ENCODE peak calls at places on chromosomes 6 and 20, in five cellular contexts. N is left lung, U is A549, V is prostate gland, C is right lobe of liver. T is an unnamed sample.
A peak's percentile ranks its signal among the peaks of the same experiment; 100 is the strongest.

GRCh38 chr20:24194133-24194532 is 205.6 kb upstream of the GGTLC1 start:
- DNase-seq in N (no peak), V (no peak), C (no peak), U (no peak), T (no peak)

GRCh38 chr20:42074944-42075343 is 456.8 kb upstream of the CHD6 start:
- DNase-seq in U (no peak), N (no peak), V (peak; percentile 62), C (no peak), T (no peak)

GRCh38 chr6:37314803-37315515 is 38.8 kb upstream of the RNF8 start:
- DNase-seq in C (peak; percentile 52), U (peak; percentile 22), N (no peak), V (no peak), T (peak; percentile 28)

GRCh38 chr6:22716721-22717120 is 147.4 kb downstream of the HDGFL1 start:
- DNase-seq in C (no peak), N (no peak), V (no peak), U (no peak), T (peak; percentile 34)

GRCh38 chr20:40980106-40980827 is 48.4 kb upstream of the TOP1 start:
- DNase-seq in N (no peak), V (no peak), C (no peak), U (no peak), T (no peak)

GRCh38 chr6:127079681-127080080 is 38.8 kb upstream of the RSPO3 start:
- DNase-seq in U (no peak), N (no peak), C (no peak), V (no peak), T (no peak)

GRCh38 chr6:170344631-170345576 is 38.3 kb downstream of the FAM120B start:
- DNase-seq in C (no peak), N (no peak), U (peak; percentile 53), V (no peak), T (no peak)

GRCh38 chr6:4358414-4359107 is 223.2 kb upstream of the ECI2 start:
- DNase-seq in N (peak; percentile 84), V (peak; percentile 74), C (peak; percentile 51), U (peak; percentile 90), T (peak; percentile 92)

GRCh38 chr6:42177514-42178364 is 4.6 kb downstream of the GUCA1A start:
- DNase-seq in C (no peak), V (no peak), N (no peak), U (no peak), T (no peak)

GRCh38 chr6:1580109-1580508 is 29.6 kb upstream of the FOXC1 start:
- DNase-seq in C (no peak), U (no peak), V (no peak), N (no peak), T (no peak)

GRCh38 chr6:28895131-28895812 is 28.5 kb downstream of the TRIM27 start:
- DNase-seq in N (peak; percentile 85), C (peak; percentile 88), U (peak; percentile 87), V (peak; percentile 93), T (peak; percentile 95)

GRCh38 chr6:6695711-6696048 is 107.2 kb downstream of the LY86 start:
- DNase-seq in V (no peak), C (no peak), U (no peak), N (no peak), T (no peak)

GRCh38 chr6:27078734-27079357 is 168.7 kb upstream of the PRSS16 start:
- DNase-seq in V (peak; percentile 45), U (peak; percentile 33), C (peak; percentile 50), N (no peak), T (peak; percentile 57)

GRCh38 chr20:36848078-36848660 is 27.8 kb upstream of the TLDC2 start:
- DNase-seq in V (no peak), N (no peak), U (no peak), C (no peak), T (no peak)

GRCh38 chr20:35729836-35730582 is 12.1 kb downstream of the RBM39 start:
- DNase-seq in V (no peak), N (no peak), C (no peak), U (no peak), T (no peak)

GRCh38 chr6:165900970-165901369 is 237.9 kb upstream of the PDE10A start:
- DNase-seq in N (no peak), U (no peak), C (no peak), V (no peak), T (no peak)

GRCh38 chr20:63696311-63696627 is 183 bp upstream of the TNFRSF6B start:
- DNase-seq in C (peak; percentile 58), N (peak; percentile 77), V (no peak), U (no peak), T (peak; percentile 64)
- H3K4me3 ChIP-seq in C (no peak overlapping the region), N (peak overlapping the region; percentile 40), V (peak overlapping the region; percentile 15), U (no peak overlapping the region), T (peak overlapping the region; percentile 42)

DNA sequence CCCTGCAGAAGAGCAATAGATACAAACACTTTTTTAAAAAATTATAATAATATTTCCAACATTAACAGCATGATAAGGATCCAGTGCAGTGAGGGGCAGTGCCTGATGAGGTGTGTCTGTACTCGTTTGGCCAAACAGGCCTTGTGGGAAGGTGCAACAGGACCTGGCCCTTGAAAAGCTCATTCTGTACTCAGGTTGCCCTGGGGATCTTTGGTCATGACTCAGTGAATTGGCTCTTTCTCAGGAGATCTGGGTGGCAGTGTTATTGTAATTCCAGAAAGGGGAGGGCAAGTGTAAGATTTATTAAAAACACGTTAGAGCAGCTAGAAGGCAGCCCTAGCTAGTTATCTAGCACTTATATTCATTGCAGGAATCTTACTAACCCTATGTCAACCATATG is 2.9 kb upstream of the SPINT3 start:
- DNase-seq in C (no peak), N (no peak), U (no peak), V (peak; percentile 56), T (no peak)
- H3K4me1 ChIP-seq in C (no peaks in the 10 kb centered on the region), N (no peaks in the 10 kb centered on the region), U (no peaks in the 10 kb centered on the region), V (no peaks in the 10 kb centered on the region), T (no peaks in the 10 kb centered on the region)

GRCh38 chr6:43503443-43503842 is 6.7 kb downstream of the LRRC73 start:
- DNase-seq in V (no peak), U (no peak), C (no peak), N (no peak), T (no peak)

GRCh38 chr6:43504756-43505593 is 5.2 kb downstream of the LRRC73 start:
- DNase-seq in C (no peak), U (no peak), N (no peak), V (no peak), T (no peak)

GRCh38 chr6:43505718-43506117 is 4.4 kb downstream of the LRRC73 start:
- DNase-seq in U (no peak), N (no peak), C (no peak), V (no peak), T (no peak)

GRCh38 chr6:43500921-43501320 is 9.2 kb downstream of the LRRC73 start:
- DNase-seq in U (no peak), C (no peak), N (no peak), V (no peak), T (no peak)

DNA sequence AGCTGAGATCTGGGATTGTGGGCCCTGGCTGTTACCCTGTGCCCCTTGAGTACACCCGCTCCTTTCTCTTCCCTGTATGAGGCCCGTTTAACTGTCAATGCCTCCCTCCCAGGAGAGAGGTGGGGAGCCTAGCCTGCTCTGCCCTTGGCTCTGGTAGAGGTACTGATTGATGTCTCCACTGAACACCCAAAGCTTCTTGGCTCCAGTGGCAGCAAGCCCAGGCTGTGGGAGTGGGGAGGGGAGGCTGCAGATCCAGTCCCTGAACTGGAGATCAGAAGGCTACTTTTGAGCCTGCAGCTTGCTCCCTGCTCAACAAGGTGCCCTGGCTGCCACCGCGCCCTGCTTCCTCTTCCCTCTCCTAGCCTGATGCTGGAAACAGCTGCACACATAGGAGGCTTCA is 7.5 kb downstream of the LRRC73 start:
- DNase-seq in N (no peak), U (no peak), C (no peak), V (no peak), T (no peak)
- H3K4me3 ChIP-seq in N (no peak overlapping the region), U (no peak overlapping the region), C (no peak overlapping the region), V (no peak overlapping the region), T (no peak overlapping the region)

GRCh38 chr6:78340755-78341154 is 526.6 kb upstream of the IRAK1BP1 start:
- DNase-seq in C (no peak), V (no peak), U (no peak), N (no peak), T (no peak)
- H3K4me1 ChIP-seq in C (no peaks in the 10 kb centered on the region), V (no peaks in the 10 kb centered on the region), U (no peaks in the 10 kb centered on the region), N (no peaks in the 10 kb centered on the region), T (no peaks in the 10 kb centered on the region)

DNA sequence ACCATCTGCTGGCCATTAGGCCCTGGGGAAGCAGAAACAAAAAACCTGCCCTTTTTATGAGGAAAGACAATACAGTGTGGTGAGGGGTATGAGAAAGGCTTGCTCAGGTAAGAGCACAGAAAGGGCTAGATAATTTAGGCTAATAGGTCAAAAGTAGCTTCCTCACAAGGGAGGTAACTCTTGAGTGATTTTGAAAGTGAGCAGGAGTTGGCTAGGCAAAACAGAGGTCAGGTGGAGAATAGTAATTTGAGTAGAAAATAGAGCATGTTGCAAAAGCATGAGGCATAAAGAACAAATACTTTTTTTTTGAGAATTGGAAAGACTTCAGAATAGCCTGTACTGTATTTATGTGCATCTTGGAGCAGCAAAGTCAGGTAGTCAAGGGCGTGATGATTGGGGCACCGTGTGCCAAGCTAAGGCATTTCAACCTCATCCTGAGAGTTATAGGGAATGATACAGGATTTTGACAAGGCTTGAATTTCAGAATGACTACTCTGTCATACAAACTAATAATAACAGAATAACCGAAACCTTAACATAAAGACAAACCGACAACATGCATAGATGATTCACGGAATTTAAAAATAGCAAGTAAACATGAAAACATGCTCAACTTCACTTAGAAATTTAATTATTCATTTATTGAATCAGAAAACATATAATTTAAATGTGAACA is 123.0 kb upstream of the ENPP5 start:
- DNase-seq in V (no peak), N (no peak), U (no peak), C (no peak), T (no peak)
- H3K4me3 ChIP-seq in V (no peak overlapping the region), N (no peak overlapping the region), U (no peak overlapping the region), C (no peak overlapping the region), T (no peak overlapping the region)

GRCh38 chr6:41064841-41065240 is 7.3 kb downstream of the OARD1 start:
- DNase-seq in V (no peak), U (no peak), N (no peak), C (no peak), T (peak; percentile 54)
- H3K4me1 ChIP-seq in V (no peaks in the 10 kb centered on the region), U (peaks cover 6% of the 10 kb centered on the region), N (no peaks in the 10 kb centered on the region), C (peaks cover 26% of the 10 kb centered on the region), T (peaks cover 13% of the 10 kb centered on the region)

DNA sequence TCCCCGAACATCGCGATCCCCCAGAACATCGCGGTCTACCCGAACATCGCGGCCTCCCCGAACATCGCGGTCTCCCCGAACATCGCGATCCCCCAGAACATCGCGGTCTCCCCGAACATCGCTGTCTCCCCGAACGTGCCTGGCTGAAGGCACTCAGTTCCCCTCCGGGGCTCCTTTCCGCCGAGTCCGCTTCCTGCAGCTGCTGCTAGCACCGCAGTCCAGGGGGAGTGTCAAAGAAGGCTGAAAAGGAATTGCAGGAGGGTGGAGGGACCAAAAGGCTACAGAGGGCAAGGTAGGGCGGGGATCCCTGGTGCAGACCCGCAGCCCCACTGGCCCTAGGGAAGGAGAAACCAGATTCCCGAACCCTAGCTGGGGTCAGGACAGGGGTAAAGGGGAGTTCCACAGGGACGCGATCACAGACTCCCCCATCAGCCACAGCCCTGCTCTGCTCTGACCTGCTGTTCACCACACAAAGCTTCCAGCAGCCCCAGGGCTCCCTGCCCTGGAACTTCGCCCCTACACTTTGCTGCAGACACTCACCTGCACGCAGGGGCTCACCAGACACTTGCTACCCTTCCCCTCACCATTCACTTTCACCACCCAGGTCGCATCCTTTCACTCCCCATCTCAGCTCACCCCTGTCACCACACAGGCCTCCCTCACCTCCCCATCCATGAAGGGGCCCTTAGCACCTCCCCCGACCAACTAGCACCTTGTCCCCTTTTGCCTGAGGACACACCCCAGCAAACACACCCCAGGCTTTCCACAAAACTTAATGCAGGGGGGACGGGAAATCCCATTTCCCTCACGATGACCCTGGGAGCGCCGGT is 1.7 kb downstream of the ULBP1 start:
- DNase-seq in C (no peak), V (no peak), N (no peak), U (no peak), T (no peak)
- H3K4me3 ChIP-seq in C (no peak overlapping the region), V (no peak overlapping the region), N (peak overlapping the region; percentile 50), U (no peak overlapping the region), T (peak overlapping the region; percentile 45)

GRCh38 chr20:47058236-47058635 is 163.6 kb downstream of the EYA2 start:
- DNase-seq in V (no peak), U (no peak), C (peak; percentile 9), N (no peak), T (no peak)
- H3K4me1 ChIP-seq in V (no peaks in the 10 kb centered on the region), U (no peaks in the 10 kb centered on the region), C (no peaks in the 10 kb centered on the region), N (no peaks in the 10 kb centered on the region), T (no peaks in the 10 kb centered on the region)

T was measured in colonic mucosa.